ENCODE peak calls at places on chromosomes 4 and X, in six cellular contexts. A is spleen, C is body of pancreas, R is right atrium auricular region, O is heart right ventricle, S is H1. M is an unnamed sample.

GRCh38 chrX:151396042-151396826 is 772 bp upstream of the VMA21 start:
- DNase-seq in A (no peak), O (no peak), C (no peak), S (no peak), R (peak; percentile 62), M (no peak)

GRCh38 chr4:104967034-104967401 is 179.7 kb upstream of the TET2 start:
- DNase-seq in C (no peak), A (no peak), R (no peak), O (no peak), S (no peak), M (peak; percentile 6)

GRCh38 chr4:7118013-7118832 is 50.4 kb upstream of the GRPEL1 start:
- DNase-seq in R (no peak), C (no peak), O (no peak), S (no peak), A (no peak), M (no peak)

GRCh38 chrX:152405561-152405960 is 45.6 kb downstream of the GABRA3 start:
- DNase-seq in A (no peak), R (no peak), O (no peak), C (no peak), S (no peak), M (no peak)

GRCh38 chr4:139665690-139666529 is at the start of gene MGST2:
- DNase-seq in R (peak; percentile 80), O (peak; percentile 80), A (peak; percentile 90), C (peak; percentile 85), S (peak; percentile 66), M (peak; percentile 97)

GRCh38 chrX:22634751-22635150 is 362.0 kb downstream of the CBLL2 start:
- DNase-seq in R (no peak), O (no peak), S (no peak), A (no peak), C (no peak), M (no peak)

GRCh38 chr4:25792200-25792791 is 70.5 kb downstream of the SEL1L3 start:
- DNase-seq in A (no peak), C (peak; percentile 87), S (peak; percentile 71), O (no peak), R (no peak), M (peak; percentile 59)

GRCh38 chr4:17265653-17266052 is 246.2 kb downstream of the QDPR start:
- DNase-seq in C (no peak), O (no peak), R (no peak), S (no peak), A (no peak), M (no peak)

GRCh38 chr4:184331155-184331995 is 113.7 kb upstream of the ENPP6 start:
- DNase-seq in R (peak; percentile 59), O (no peak), S (no peak), A (no peak), C (peak; percentile 85), M (no peak)

GRCh38 chrX:13863326-13863725 is 46.4 kb upstream of the GPM6B start:
- DNase-seq in A (no peak), S (no peak), R (no peak), O (no peak), C (no peak), M (no peak)

GRCh38 chr4:156774422-156774821 is 197.2 kb downstream of the PDGFC start:
- DNase-seq in O (no peak), R (no peak), A (no peak), S (no peak), C (no peak), M (no peak)

GRCh38 chr4:105122334-105122733 is 24.3 kb upstream of the TET2 start:
- DNase-seq in S (no peak), A (no peak), R (no peak), O (no peak), C (no peak), M (peak; percentile 75)

GRCh38 chrX:22164770-22165388 is 107.8 kb upstream of the CBLL2 start:
- DNase-seq in S (no peak), O (no peak), R (no peak), A (no peak), C (no peak), M (no peak)

GRCh38 chr4:15653430-15653829 is 1.7 kb downstream of the FBXL5 start:
- DNase-seq in R (no peak), S (no peak), O (no peak), C (no peak), A (no peak), M (no peak)

GRCh38 chr4:129675036-129675435 is 579.1 kb downstream of the C4orf33 start:
- DNase-seq in S (no peak), A (no peak), O (no peak), R (no peak), C (no peak), M (no peak)

GRCh38 chr4:72312032-72312650 is 256.9 kb downstream of the ADAMTS3 start:
- DNase-seq in C (peak; percentile 40), A (no peak), O (peak; percentile 59), R (peak; percentile 84), S (no peak), M (no peak)

GRCh38 chr4:118797558-118798142 is 38.3 kb downstream of the SEC24D start:
- DNase-seq in O (no peak), R (no peak), C (no peak), S (no peak), A (no peak), M (no peak)

GRCh38 chrX:68894513-68895338 is 65.9 kb downstream of the EFNB1 start:
- DNase-seq in R (peak; percentile 69), O (peak; percentile 55), S (no peak), C (peak; percentile 56), A (peak; percentile 86), M (no peak)

GRCh38 chrX:50343917-50344316 is 126.7 kb downstream of the DGKK start:
- DNase-seq in R (no peak), S (no peak), O (no peak), C (no peak), A (no peak), M (no peak)

GRCh38 chrX:115408736-115409390 is 119.3 kb downstream of the LUZP4 start:
- DNase-seq in A (no peak), R (no peak), C (no peak), O (no peak), S (no peak), M (no peak)

GRCh38 chr4:123871351-123871750 is 474.8 kb downstream of the SPRY1 start:
- DNase-seq in C (no peak), O (no peak), R (no peak), S (no peak), A (no peak), M (no peak)

GRCh38 chr4:142282870-142283431 is 563.1 kb downstream of the INPP4B start:
- DNase-seq in A (no peak), R (no peak), S (peak; percentile 50), O (no peak), C (no peak), M (peak; percentile 46)

GRCh38 chr4:163091685-163092034 is 75.0 kb downstream of the NAF1 start:
- DNase-seq in O (no peak), S (no peak), C (no peak), A (no peak), R (no peak), M (no peak)

GRCh38 chr4:163087805-163088204 is 78.9 kb downstream of the NAF1 start:
- DNase-seq in A (no peak), O (no peak), S (no peak), C (no peak), R (no peak), M (no peak)

GRCh38 chr4:163092093-163092492 is 74.6 kb downstream of the NAF1 start:
- DNase-seq in C (no peak), R (no peak), O (no peak), S (no peak), A (no peak), M (no peak)

GRCh38 chr4:163090997-163091684 is 75.5 kb downstream of the NAF1 start:
- DNase-seq in R (no peak), S (no peak), A (no peak), C (no peak), O (no peak), M (no peak)
- TF ChIP-seq CTCF in R (no peak), S (no peak), A (no peak), C (no peak), O (no peak), M (no peak)

GRCh38 chrX:54920610-54921426 is at the start of gene TRO:
- DNase-seq in R (no peak), O (no peak), A (no peak), S (peak; percentile 53), C (no peak), M (no peak)

GRCh38 chrX:54921427-54922021 is 900 bp downstream of the TRO start:
- DNase-seq in A (no peak), C (peak; percentile 58), S (peak; percentile 66), R (no peak), O (peak; percentile 61), M (no peak)

GRCh38 chrX:54923376-54923775 is 2.8 kb downstream of the TRO start:
- DNase-seq in C (no peak), O (no peak), A (no peak), S (no peak), R (no peak), M (no peak)

GRCh38 chrX:54926978-54927377 is 6.4 kb downstream of the TRO start:
- DNase-seq in O (no peak), C (no peak), A (no peak), R (no peak), S (no peak), M (no peak)

DNA sequence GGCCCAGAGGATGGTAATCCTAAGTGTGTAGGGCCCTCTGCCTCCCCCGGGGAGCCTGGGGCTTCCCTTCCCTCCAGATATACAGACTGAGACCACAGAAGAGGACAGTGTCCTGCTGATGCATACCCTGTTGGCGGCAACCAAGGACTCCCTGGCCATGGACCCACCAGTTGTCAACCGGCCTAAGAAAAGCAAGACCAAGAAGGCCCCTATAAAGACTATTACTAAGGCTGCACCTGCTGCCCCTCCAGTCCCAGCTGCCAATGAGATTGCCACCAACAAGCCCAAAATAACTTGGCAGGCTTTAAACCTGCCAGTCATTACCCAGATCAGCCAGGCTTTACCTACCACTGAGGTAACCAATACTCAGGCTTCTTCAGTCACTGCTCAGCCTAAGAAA is 1.9 kb downstream of the TRO start:
- DNase-seq in C (no peak), S (no peak), O (no peak), R (no peak), A (no peak), M (no peak)
- H3K4me3 ChIP-seq in C (no peak overlapping the region), S (no peak overlapping the region), O (no peak overlapping the region), R (no peak overlapping the region), A (no peak overlapping the region), M (no peak overlapping the region)

DNA sequence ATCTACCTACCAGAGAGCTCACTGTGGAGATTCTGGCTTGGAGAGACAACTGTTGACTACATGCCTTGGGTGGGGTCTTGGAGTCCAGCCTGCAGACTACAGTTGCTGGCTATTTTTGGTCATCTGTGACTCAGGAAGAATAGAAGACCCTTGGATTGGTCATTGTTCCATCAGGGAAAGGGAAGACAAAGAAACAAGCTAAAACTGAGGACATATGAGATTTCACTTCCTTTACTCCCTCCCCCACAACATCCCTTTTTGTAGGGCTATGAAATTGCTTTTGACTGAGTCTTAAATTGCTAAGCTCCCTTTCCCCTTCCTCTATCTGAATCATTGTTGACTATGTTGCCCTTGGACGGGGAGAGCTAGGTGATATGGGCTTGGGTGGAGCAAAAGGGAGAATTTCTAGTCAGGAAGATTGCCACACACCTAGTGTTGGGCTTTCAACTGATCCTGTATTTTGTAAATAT is 11.7 kb downstream of the MSN start:
- DNase-seq in S (no peak), A (no peak), O (no peak), R (no peak), C (no peak), M (no peak)
- H3K36me3 ChIP-seq in S (no peaks in the 10 kb centered on the region), A (peaks cover 20% of the 10 kb centered on the region), O (no peaks in the 10 kb centered on the region), R (no peaks in the 10 kb centered on the region), C (no peaks in the 10 kb centered on the region), M (no peaks in the 10 kb centered on the region)

DNA sequence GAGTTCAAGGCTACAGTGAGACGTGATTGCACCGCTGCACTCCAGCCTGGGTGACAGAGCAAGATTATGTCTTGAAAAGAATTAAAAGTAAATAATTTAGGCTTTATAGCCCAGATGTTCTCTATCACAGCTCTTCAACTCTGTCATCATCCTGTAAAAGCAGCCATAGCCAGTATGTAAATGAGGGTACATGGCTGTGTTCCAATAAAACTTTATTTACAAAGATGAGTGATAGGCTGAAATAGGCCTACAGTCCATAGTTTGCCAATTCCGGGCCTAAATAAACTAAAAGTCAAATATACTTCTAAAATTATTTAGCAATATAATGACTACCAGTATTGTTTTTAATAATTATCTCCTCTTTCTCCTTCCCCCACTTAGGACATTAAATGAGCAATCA is 9.2 kb downstream of the RRH start:
- DNase-seq in S (no peak), C (no peak), O (no peak), A (no peak), R (no peak), M (no peak)
- TF ChIP-seq CTCF in S (no peak), C (no peak), O (no peak), A (no peak), R (no peak), M (no peak)